ENCODE peak calls at places on chromosome 13, in four cellular contexts. One of them, this sample, is unnamed.

GRCh38 chr13:74066937-74067336 is 67.3 kb downstream of the KLF12 start:
- DNase-seq in ovary: no peak
- DNase-seq in psoas muscle: no peak
- DNase-seq in prostate gland: no peak
- DNase-seq in this sample: no peak

GRCh38 chr13:50419896-50420295 is 404.7 kb downstream of the KCNRG start:
- DNase-seq in ovary: peak
- DNase-seq in psoas muscle: no peak
- DNase-seq in prostate gland: no peak
- DNase-seq in this sample: no peak

GRCh38 chr13:47813683-47814082 is 187.4 kb downstream of the SUCLA2 start:
- DNase-seq in ovary: no peak
- DNase-seq in psoas muscle: no peak
- DNase-seq in prostate gland: no peak
- DNase-seq in this sample: no peak

GRCh38 chr13:80603351-80603750 is 262.4 kb upstream of the SPRY2 start:
- DNase-seq in ovary: no peak
- DNase-seq in psoas muscle: no peak
- DNase-seq in prostate gland: no peak
- DNase-seq in this sample: no peak

GRCh38 chr13:48828962-48829405 is 146.7 kb upstream of the FNDC3A start:
- DNase-seq in ovary: no peak
- DNase-seq in psoas muscle: no peak
- DNase-seq in prostate gland: no peak
- DNase-seq in this sample: no peak

GRCh38 chr13:33078268-33078667 is 62.0 kb downstream of the KL start:
- DNase-seq in ovary: no peak
- DNase-seq in psoas muscle: no peak
- DNase-seq in prostate gland: peak
- DNase-seq in this sample: no peak

GRCh38 chr13:98416408-98416807 is 160.5 kb downstream of the STK24 start:
- DNase-seq in ovary: no peak
- DNase-seq in psoas muscle: no peak
- DNase-seq in prostate gland: peak
- DNase-seq in this sample: peak

GRCh38 chr13:54836273-54836672 is 1807.7 kb downstream of the OLFM4 start:
- DNase-seq in ovary: no peak
- DNase-seq in psoas muscle: no peak
- DNase-seq in prostate gland: no peak
- DNase-seq in this sample: no peak

GRCh38 chr13:98910501-98910951 is 67.3 kb downstream of the DOCK9 start:
- DNase-seq in ovary: no peak
- DNase-seq in psoas muscle: no peak
- DNase-seq in prostate gland: no peak
- DNase-seq in this sample: no peak

GRCh38 chr13:45119469-45119989 is 781 bp upstream of the GTF2F2 start:
- DNase-seq in ovary: peak
- DNase-seq in psoas muscle: no peak
- DNase-seq in prostate gland: peak
- DNase-seq in this sample: no peak

GRCh38 chr13:45179428-45179827 is 21.4 kb downstream of the KCTD4 start:
- DNase-seq in ovary: no peak
- DNase-seq in psoas muscle: no peak
- DNase-seq in prostate gland: no peak
- DNase-seq in this sample: no peak

GRCh38 chr13:80340643-80341097 is 256 bp downstream of the SPRY2 start:
- DNase-seq in ovary: no peak
- DNase-seq in psoas muscle: no peak
- DNase-seq in prostate gland: no peak
- DNase-seq in this sample: no peak

GRCh38 chr13:73832203-73832602 is 302.0 kb downstream of the KLF12 start:
- DNase-seq in ovary: no peak
- DNase-seq in psoas muscle: no peak
- DNase-seq in prostate gland: no peak
- DNase-seq in this sample: no peak

GRCh38 chr13:50080856-50081105 is 65.5 kb downstream of the KCNRG start:
- DNase-seq in ovary: no peak
- DNase-seq in psoas muscle: no peak
- DNase-seq in prostate gland: no peak
- DNase-seq in this sample: no peak

GRCh38 chr13:113803409-113804016 is 44.5 kb downstream of the TMEM255B start:
- DNase-seq in ovary: no peak
- DNase-seq in psoas muscle: no peak
- DNase-seq in prostate gland: no peak
- DNase-seq in this sample: no peak

GRCh38 chr13:61142506-61142905 is 273.1 kb downstream of the PCDH20 start:
- DNase-seq in ovary: no peak
- DNase-seq in psoas muscle: no peak
- DNase-seq in prostate gland: no peak
- DNase-seq in this sample: no peak

GRCh38 chr13:104460553-104460952 is 1394.3 kb upstream of the SLC10A2 start:
- DNase-seq in ovary: no peak
- DNase-seq in psoas muscle: no peak
- DNase-seq in prostate gland: no peak
- DNase-seq in this sample: no peak

GRCh38 chr13:60957816-60958215 is 457.8 kb downstream of the PCDH20 start:
- DNase-seq in ovary: no peak
- DNase-seq in psoas muscle: no peak
- DNase-seq in prostate gland: no peak
- DNase-seq in this sample: no peak

GRCh38 chr13:61779456-61779855 is 363.8 kb upstream of the PCDH20 start:
- DNase-seq in ovary: no peak
- DNase-seq in psoas muscle: no peak
- DNase-seq in prostate gland: no peak
- DNase-seq in this sample: no peak

GRCh38 chr13:46926856-46927625 is 30.2 kb upstream of the HTR2A start:
- DNase-seq in ovary: no peak
- DNase-seq in psoas muscle: no peak
- DNase-seq in prostate gland: no peak
- DNase-seq in this sample: no peak

GRCh38 chr13:43905435-43906031 is 25.8 kb downstream of the LACC1 start:
- DNase-seq in ovary: no peak
- DNase-seq in psoas muscle: no peak
- DNase-seq in prostate gland: peak
- DNase-seq in this sample: no peak

GRCh38 chr13:87235621-87236020 is 435.6 kb upstream of the SLITRK5 start:
- DNase-seq in ovary: no peak
- DNase-seq in psoas muscle: no peak
- DNase-seq in prostate gland: no peak
- DNase-seq in this sample: no peak

GRCh38 chr13:45055902-45056648 is 64.2 kb upstream of the GTF2F2 start:
- DNase-seq in ovary: peak
- DNase-seq in psoas muscle: no peak
- DNase-seq in prostate gland: no peak
- DNase-seq in this sample: no peak

GRCh38 chr13:35554972-35555623 is 78.6 kb upstream of the MAB21L1 start:
- DNase-seq in ovary: no peak
- DNase-seq in psoas muscle: no peak
- DNase-seq in prostate gland: no peak
- DNase-seq in this sample: no peak

GRCh38 chr13:63190742-63191141 is 1775.1 kb upstream of the PCDH20 start:
- DNase-seq in ovary: no peak
- DNase-seq in psoas muscle: no peak
- DNase-seq in prostate gland: no peak
- DNase-seq in this sample: no peak

GRCh38 chr13:36431204-36432105 is 840 bp upstream of the CCNA1 start:
- DNase-seq in ovary: no peak
- DNase-seq in psoas muscle: peak
- DNase-seq in prostate gland: no peak
- DNase-seq in this sample: no peak

GRCh38 chr13:20074956-20075355 is 85.9 kb downstream of the GJA3 start:
- DNase-seq in ovary: no peak
- DNase-seq in psoas muscle: no peak
- DNase-seq in prostate gland: no peak
- DNase-seq in this sample: no peak

GRCh38 chr13:25753976-25754375 is 297.8 kb downstream of the SHISA2 start:
- DNase-seq in ovary: no peak
- DNase-seq in psoas muscle: no peak
- DNase-seq in prostate gland: no peak
- DNase-seq in this sample: no peak

GRCh38 chr13:99997702-99998219 is 16.2 kb downstream of the ZIC2 start:
- DNase-seq in ovary: no peak
- DNase-seq in psoas muscle: no peak
- DNase-seq in prostate gland: no peak
- DNase-seq in this sample: no peak

GRCh38 chr13:99996177-99996705 is 14.7 kb downstream of the ZIC2 start:
- DNase-seq in ovary: no peak
- DNase-seq in psoas muscle: no peak
- DNase-seq in prostate gland: no peak
- DNase-seq in this sample: no peak

GRCh38 chr13:99995104-99995502 is 13.5 kb downstream of the ZIC2 start:
- DNase-seq in ovary: no peak
- DNase-seq in psoas muscle: no peak
- DNase-seq in prostate gland: no peak
- DNase-seq in this sample: no peak

GRCh38 chr13:99993660-99994455 is 12.3 kb downstream of the ZIC2 start:
- DNase-seq in ovary: no peak
- DNase-seq in psoas muscle: no peak
- DNase-seq in prostate gland: no peak
- DNase-seq in this sample: no peak

GRCh38 chr13:99995503-99996176 is 14.1 kb downstream of the ZIC2 start:
- DNase-seq in ovary: no peak
- DNase-seq in psoas muscle: no peak
- DNase-seq in prostate gland: no peak
- DNase-seq in this sample: no peak
- H3K4me3 ChIP-seq in ovary: no peak
- H3K4me3 ChIP-seq in psoas muscle: no peak
- H3K4me3 ChIP-seq in prostate gland: no peak
- H3K4me3 ChIP-seq in this sample: no peak

GRCh38 chr13:40792284-40793051 is 3.1 kb downstream of the SLC25A15 start:
- DNase-seq in ovary: no peak
- DNase-seq in psoas muscle: no peak
- DNase-seq in prostate gland: no peak
- DNase-seq in this sample: no peak

GRCh38 chr13:40793339-40793738 is 3.9 kb downstream of the SLC25A15 start:
- DNase-seq in ovary: no peak
- DNase-seq in psoas muscle: no peak
- DNase-seq in prostate gland: no peak
- DNase-seq in this sample: no peak

GRCh38 chr13:40796649-40797048 is 7.2 kb downstream of the SLC25A15 start:
- DNase-seq in ovary: no peak
- DNase-seq in psoas muscle: no peak
- DNase-seq in prostate gland: no peak
- DNase-seq in this sample: no peak

GRCh38 chr13:40798380-40798779 is 9.0 kb downstream of the SLC25A15 start:
- DNase-seq in ovary: no peak
- DNase-seq in psoas muscle: no peak
- DNase-seq in prostate gland: no peak
- DNase-seq in this sample: no peak

DNA sequence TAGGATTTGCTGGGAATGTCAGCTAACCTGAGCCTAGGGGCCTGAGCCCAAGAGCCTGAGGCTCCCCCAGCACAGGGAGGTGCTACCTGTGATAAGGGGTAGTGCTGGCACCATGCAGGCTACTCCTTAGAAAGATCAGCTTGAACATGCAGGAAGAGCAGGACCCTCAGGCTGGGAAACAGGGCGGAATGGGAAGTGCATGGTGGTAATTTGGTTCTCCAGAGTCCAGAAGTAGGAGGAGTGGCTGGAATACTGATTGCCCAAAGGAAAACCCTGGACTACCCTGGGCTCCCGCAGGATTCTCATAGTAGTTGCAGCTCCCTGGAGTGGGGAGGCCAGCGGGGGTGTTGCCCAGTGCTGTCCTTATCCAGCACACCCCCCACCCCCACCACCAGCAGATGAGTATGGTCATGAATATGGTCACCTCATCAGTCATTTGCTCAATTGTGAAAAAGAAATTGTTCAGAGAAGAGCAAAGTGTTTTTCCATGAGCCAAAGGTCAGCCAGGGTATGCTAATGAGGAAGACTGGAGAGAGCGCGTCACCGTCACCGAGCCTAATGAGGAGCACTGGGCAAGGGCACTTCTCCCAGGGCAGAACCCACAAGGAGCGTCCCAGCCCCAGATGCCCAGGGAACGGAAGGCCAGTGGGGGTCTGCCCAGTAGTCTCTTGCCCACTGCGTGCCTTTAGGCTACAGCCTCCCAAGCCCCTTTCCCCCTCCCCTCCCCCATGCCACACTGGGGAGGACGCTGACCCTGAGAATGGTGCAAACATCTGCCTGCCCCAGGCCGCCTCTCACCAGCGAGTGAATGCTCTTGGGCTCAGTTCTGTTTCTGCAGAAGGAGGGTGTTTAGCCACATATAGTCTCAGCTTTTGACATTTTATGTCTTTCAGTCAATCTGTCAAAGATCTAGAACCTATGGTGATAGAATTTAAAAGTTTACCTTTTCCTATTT is 5.3 kb downstream of the SLC25A15 start:
- DNase-seq in ovary: no peak
- DNase-seq in psoas muscle: no peak
- DNase-seq in prostate gland: no peak
- DNase-seq in this sample: no peak
- H3K27ac ChIP-seq in ovary: no peak
- H3K27ac ChIP-seq in psoas muscle: no peak
- H3K27ac ChIP-seq in prostate gland: no peak
- H3K27ac ChIP-seq in this sample: no peak

GRCh38 chr13:71721117-71721516 is 145.9 kb downstream of the DACH1 start:
- DNase-seq in ovary: no peak
- DNase-seq in psoas muscle: no peak
- DNase-seq in prostate gland: no peak
- DNase-seq in this sample: no peak

GRCh38 chr13:71718931-71719330 is 148.1 kb downstream of the DACH1 start:
- DNase-seq in ovary: no peak
- DNase-seq in psoas muscle: no peak
- DNase-seq in prostate gland: no peak
- DNase-seq in this sample: no peak

GRCh38 chr13:71727036-71727435 is 140.0 kb downstream of the DACH1 start:
- DNase-seq in ovary: no peak
- DNase-seq in psoas muscle: no peak
- DNase-seq in prostate gland: no peak
- DNase-seq in this sample: no peak

GRCh38 chr13:71722206-71722605 is 144.8 kb downstream of the DACH1 start:
- DNase-seq in ovary: no peak
- DNase-seq in psoas muscle: no peak
- DNase-seq in prostate gland: no peak
- DNase-seq in this sample: no peak
- H3K4me3 ChIP-seq in ovary: no peak
- H3K4me3 ChIP-seq in psoas muscle: no peak
- H3K4me3 ChIP-seq in prostate gland: no peak
- H3K4me3 ChIP-seq in this sample: no peak

DNA sequence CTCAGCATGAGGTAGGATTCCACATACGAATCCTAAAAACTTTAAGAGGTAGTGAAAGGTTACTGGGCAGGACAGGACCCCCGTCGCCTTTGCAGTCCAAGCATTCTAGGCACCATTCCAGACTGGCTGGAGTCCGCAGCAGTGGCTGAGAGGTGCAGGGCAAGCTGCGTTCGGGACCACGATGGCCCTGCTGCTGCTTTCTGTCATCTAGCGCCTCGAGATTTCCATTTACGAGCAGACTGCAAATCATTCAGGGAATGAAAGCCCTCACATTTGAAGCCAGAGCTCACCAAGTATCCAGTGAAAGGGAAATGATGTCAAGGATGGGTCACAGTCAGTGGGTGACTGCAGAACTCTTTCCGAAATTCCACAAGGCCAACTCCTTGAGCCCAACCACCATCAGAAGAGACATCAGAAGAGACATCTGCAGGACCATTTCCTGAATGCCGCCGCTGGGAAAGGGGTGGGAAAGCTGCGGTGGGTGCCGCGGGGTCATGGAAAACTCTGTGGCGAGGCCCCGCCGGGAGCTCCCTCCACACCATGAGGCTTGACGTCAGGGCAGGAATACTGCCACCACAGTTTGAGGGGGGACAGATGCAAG is 88.3 kb downstream of the COL4A1 start:
- DNase-seq in ovary: no peak
- DNase-seq in psoas muscle: no peak
- DNase-seq in prostate gland: no peak
- DNase-seq in this sample: no peak
- H3K27ac ChIP-seq in ovary: no peak
- H3K27ac ChIP-seq in psoas muscle: peak
- H3K27ac ChIP-seq in prostate gland: no peak
- H3K27ac ChIP-seq in this sample: no peak

This sample was measured in pancreas.